ENCODE peak calls at places on chromosomes 11 and 22, in five cellular contexts. W is activated CD4-positive, alpha-beta T cell treated with anti-CD3 and anti-CD28 coated beads, Interleukin-2, amount 50 U/mL, for 24 hours; E is kidney tubule cell; A is NCI-H1105 treated with DMSO at 0.1 percent for 48 hours; L is AG04450. D is an unnamed sample.

GRCh38 chr11:89437317-89437716 is 53.9 kb downstream of the NOX4 start:
- DNase-seq in L (no peak), A (no peak), W (no peak), E (no peak), D (no peak)

GRCh38 chr11:110478410-110478809 is 48.7 kb downstream of the FDX1 start:
- DNase-seq in L (no peak), A (no peak), W (no peak), E (no peak), D (no peak)

GRCh38 chr22:50191041-50191740 is 5.5 kb downstream of the TRABD start:
- DNase-seq in W (no peak), A (no peak), E (peak), L (no peak), D (peak)

GRCh38 chr11:43930868-43931716 is 11.3 kb upstream of the C11orf96 start:
- DNase-seq in E (peak), A (no peak), L (no peak), W (no peak), D (no peak)

GRCh38 chr11:32884770-32885384 is 7.7 kb upstream of the QSER1 start:
- DNase-seq in E (peak), A (no peak), L (no peak), W (no peak), D (no peak)

GRCh38 chr11:117859713-117860112 is 16.7 kb downstream of the FXYD6 start:
- DNase-seq in A (no peak), E (no peak), W (no peak), L (no peak), D (no peak)

GRCh38 chr11:130498181-130498580 is 49.7 kb downstream of the ADAMTS15 start:
- DNase-seq in A (no peak), W (no peak), E (no peak), L (no peak), D (no peak)

GRCh38 chr11:67277231-67277961 is 11.1 kb downstream of the GRK2 start:
- DNase-seq in L (no peak), W (peak), E (no peak), A (no peak), D (peak)

GRCh38 chr22:45883811-45884170 is 93.2 kb downstream of the WNT7B start:
- DNase-seq in E (no peak), W (no peak), A (no peak), L (no peak), D (no peak)

GRCh38 chr11:45146072-45147016 is at the start of gene PRDM11:
- DNase-seq in W (peak), E (peak), A (peak), L (peak), D (peak)

GRCh38 chr22:20127869-20128618 is 3.6 kb upstream of the ZDHHC8 start:
- DNase-seq in W (no peak), A (no peak), E (no peak), L (no peak), D (no peak)

D was measured in central memory CD8-positive, alpha-beta T cell.